ENCODE peak calls at places on chromosomes 4 and X, in seven cellular contexts. P is CD8-positive, alpha-beta memory T cell; F is esophagus squamous epithelium; X is right cardiac atrium; G is esophagus muscularis mucosa; Z is right atrium auricular region; Q is SJSA1. J is an unnamed sample.

GRCh38 chr4:47711183-47711582 is 126.7 kb downstream of the CORIN start:
- DNase-seq in X (no peak), F (no peak), P (no peak), Q (no peak), G (no peak), Z (no peak), J (no peak)

GRCh38 chr4:175531405-175532091 is 280.5 kb downstream of the GPM6A start:
- DNase-seq in X (no peak), P (no peak), F (no peak), Q (peak; percentile 41), G (no peak), Z (no peak), J (no peak)

GRCh38 chr4:168623484-168623883 is 126.6 kb downstream of the PALLD start:
- DNase-seq in Z (no peak), G (peak; percentile 12), X (no peak), Q (no peak), P (no peak), F (no peak), J (no peak)

GRCh38 chr4:143939528-143939927 is 34.2 kb upstream of the GYPE start:
- DNase-seq in G (no peak), Q (no peak), P (no peak), X (no peak), Z (no peak), F (no peak), J (no peak)

GRCh38 chr4:156765277-156765676 is 206.3 kb downstream of the PDGFC start:
- DNase-seq in Q (no peak), F (no peak), Z (no peak), G (no peak), X (no peak), P (no peak), J (no peak)

GRCh38 chrX:30489323-30489722 is 88.2 kb downstream of the TASL start:
- DNase-seq in X (no peak), Q (no peak), G (no peak), Z (no peak), F (no peak), P (no peak), J (no peak)

GRCh38 chr4:31458813-31459212 is 738.6 kb downstream of the PCDH7 start:
- DNase-seq in X (no peak), P (no peak), G (no peak), Z (no peak), F (no peak), Q (no peak), J (no peak)

GRCh38 chr4:183637461-183637860 is 21.5 kb downstream of the RWDD4 start:
- DNase-seq in P (no peak), Q (peak; percentile 34), G (no peak), F (no peak), Z (no peak), X (no peak), J (no peak)

GRCh38 chr4:183356931-183357675 is 34.9 kb upstream of the CLDN24 start:
- DNase-seq in F (no peak), Q (no peak), G (no peak), X (no peak), P (no peak), Z (no peak), J (no peak)

GRCh38 chrX:137354851-137355250 is 211.1 kb upstream of the ZIC3 start:
- DNase-seq in G (no peak), P (no peak), F (no peak), X (no peak), Z (no peak), Q (no peak), J (no peak)

GRCh38 chr4:180828455-180829018 is 1414.7 kb upstream of the TENM3 start:
- DNase-seq in Q (peak; percentile 55), F (no peak), Z (no peak), P (no peak), X (no peak), G (no peak), J (no peak)

GRCh38 chr4:44760142-44760898 is 34.0 kb upstream of the GNPDA2 start:
- DNase-seq in X (no peak), Q (peak; percentile 6), G (no peak), Z (no peak), F (no peak), P (peak; percentile 18), J (no peak)

GRCh38 chr4:176622251-176622968 is 170.3 kb downstream of the VEGFC start:
- DNase-seq in X (no peak), Z (no peak), P (no peak), F (no peak), G (no peak), Q (no peak), J (no peak)

GRCh38 chrX:152884171-152884570 is 13.7 kb upstream of the ZNF185 start:
- DNase-seq in G (no peak), X (no peak), Z (no peak), Q (no peak), P (no peak), F (no peak), J (no peak)

GRCh38 chr4:5732158-5732557 is 21.2 kb downstream of the EVC start:
- DNase-seq in G (no peak), Z (no peak), Q (no peak), X (no peak), F (no peak), P (no peak), J (no peak)

GRCh38 chr4:102625232-102625930 is 124.2 kb downstream of the NFKB1 start:
- DNase-seq in F (no peak), Z (no peak), P (peak; percentile 68), G (no peak), Q (no peak), X (peak; percentile 67), J (peak; percentile 31)

GRCh38 chr4:150033937-150034336 is 44.3 kb upstream of the DCLK2 start:
- DNase-seq in Q (no peak), F (no peak), X (no peak), Z (no peak), G (no peak), P (no peak), J (no peak)

GRCh38 chrX:114127005-114127404 is 456.9 kb upstream of the HTR2C start:
- DNase-seq in G (no peak), P (no peak), Z (no peak), X (no peak), Q (no peak), F (no peak), J (no peak)

GRCh38 chrX:9393571-9393970 is 71.3 kb upstream of the TBL1X start:
- DNase-seq in G (no peak), X (no peak), P (no peak), Q (no peak), Z (no peak), F (no peak), J (no peak)

GRCh38 chrX:54808109-54808604 is 612 bp downstream of the MAGED2 start:
- DNase-seq in P (no peak), G (no peak), X (peak; percentile 91), F (no peak), Z (no peak), Q (no peak), J (peak; percentile 76)

GRCh38 chr4:1523907-1524636 is 117.8 kb upstream of the NKX1-1 start:
- DNase-seq in Q (no peak), X (no peak), F (no peak), Z (no peak), G (no peak), P (no peak), J (peak; percentile 38)

GRCh38 chr4:23828779-23829178 is 61.1 kb downstream of the PPARGC1A start:
- DNase-seq in Z (no peak), Q (no peak), P (no peak), X (no peak), G (no peak), F (no peak), J (no peak)

GRCh38 chr4:100417565-100417964 is 100.3 kb downstream of the EMCN start:
- DNase-seq in X (no peak), F (no peak), Z (no peak), G (no peak), Q (no peak), P (no peak), J (no peak)

GRCh38 chr4:14924945-14925344 is 77.3 kb upstream of the CPEB2 start:
- DNase-seq in Q (no peak), X (no peak), P (peak; percentile 10), F (no peak), G (no peak), Z (no peak), J (no peak)

GRCh38 chrX:49221868-49222267 is 11.3 kb downstream of the CACNA1F start:
- DNase-seq in X (no peak), P (no peak), F (no peak), Z (no peak), G (no peak), Q (no peak), J (no peak)

DNA sequence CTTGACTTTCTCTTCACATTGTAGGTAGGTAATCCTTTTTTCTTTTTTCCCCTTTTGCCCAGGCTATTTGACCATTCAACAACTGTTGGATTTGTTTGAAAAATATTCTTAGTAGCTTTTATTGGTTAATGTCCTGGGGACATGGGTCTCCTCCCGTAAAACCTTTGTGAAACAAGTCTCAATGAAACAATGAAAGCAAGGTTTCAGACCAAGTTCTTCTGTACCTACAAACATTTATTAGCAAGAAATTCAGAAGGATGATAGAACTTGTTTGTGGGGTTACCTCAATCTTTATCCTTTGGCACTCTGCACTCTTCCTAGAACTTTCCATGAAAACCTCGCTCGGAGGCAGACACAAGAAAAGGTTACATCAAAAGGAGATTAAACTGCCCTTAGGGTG is 190.7 kb upstream of the ANK2 start:
- DNase-seq in Q (no peak), P (no peak), Z (no peak), X (no peak), G (no peak), F (no peak), J (no peak)
- H3K27ac ChIP-seq in Q (no peak overlapping the region), P (no peak overlapping the region), Z (no peak overlapping the region), X (no peak overlapping the region), G (peak overlapping the region; percentile 66), F (no peak overlapping the region), J (no peak overlapping the region)

GRCh38 chr4:94490437-94490836 is 38.7 kb downstream of the PDLIM5 start:
- DNase-seq in P (no peak), Z (no peak), F (no peak), G (no peak), X (no peak), Q (no peak), J (no peak)
- H3K27ac ChIP-seq in P (no peak overlapping the region), Z (no peak overlapping the region), F (no peak overlapping the region), G (no peak overlapping the region), X (no peak overlapping the region), Q (no peak overlapping the region), J (no peak overlapping the region)

DNA sequence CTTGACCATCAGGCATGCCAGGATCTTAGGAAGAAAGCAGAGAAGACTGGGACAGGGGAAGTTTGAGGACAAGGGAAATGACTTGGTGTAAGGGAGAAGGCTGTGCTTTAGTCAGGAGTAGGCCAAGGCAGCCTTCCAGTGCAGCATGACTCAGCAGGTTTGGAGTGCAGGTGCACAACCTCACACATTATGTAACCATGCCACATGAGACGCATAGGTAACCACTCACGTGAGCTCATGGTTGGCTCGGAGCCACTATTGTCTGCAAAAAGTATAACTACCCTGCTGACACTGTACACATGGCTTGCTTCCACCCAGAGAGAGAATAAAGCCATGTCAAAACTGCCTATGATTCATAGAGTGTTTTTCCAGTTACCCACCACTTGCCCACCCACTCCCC is 715.9 kb downstream of the SMARCA1 start:
- DNase-seq in P (no peak), Z (no peak), G (no peak), F (no peak), X (no peak), Q (no peak), J (no peak)
- H3K27ac ChIP-seq in P (no peak overlapping the region), Z (no peak overlapping the region), G (no peak overlapping the region), F (no peak overlapping the region), X (no peak overlapping the region), Q (no peak overlapping the region), J (no peak overlapping the region)

GRCh38 chrX:16386126-16386525 is 218.8 kb downstream of the MAGEB17 start:
- DNase-seq in P (no peak), Q (no peak), X (no peak), Z (no peak), G (no peak), F (no peak), J (no peak)
- H3K27ac ChIP-seq in P (no peak overlapping the region), Q (no peak overlapping the region), X (no peak overlapping the region), Z (no peak overlapping the region), G (no peak overlapping the region), F (no peak overlapping the region), J (no peak overlapping the region)

J was measured in left ventricle myocardium inferior.